ENCODE peak calls at places on chromosomes 7 and 10, in eight cellular contexts. U, P, M, G, I, O, J and X are unnamed samples.

GRCh38 chr7:151125835-151126481 is 39.7 kb downstream of the AGAP3 start:
- DNase-seq in U (no peak), P (peak), O (no peak), G (peak), M (no peak), J (no peak), I (no peak), X (no peak)

GRCh38 chr10:132054564-132054963 is 11.2 kb upstream of the JAKMIP3 start:
- DNase-seq in G (no peak), U (no peak), P (peak), O (no peak), J (no peak), I (no peak), M (peak), X (peak)

GRCh38 chr10:115653473-115653872 is 560.3 kb downstream of the ATRNL1 start:
- DNase-seq in U (no peak), G (no peak), O (no peak), I (no peak), M (no peak), P (no peak), J (no peak), X (no peak)

GRCh38 chr7:24898691-24899090 is 81.3 kb downstream of the OSBPL3 start:
- DNase-seq in M (no peak), G (no peak), U (peak), P (no peak), I (peak), J (no peak), O (no peak), X (no peak)

GRCh38 chr7:31688347-31688746 is 1.3 kb downstream of the PPP1R17 start:
- DNase-seq in I (no peak), G (no peak), O (no peak), P (no peak), M (no peak), U (no peak), J (no peak), X (no peak)

GRCh38 chr7:12244129-12244528 is 33.0 kb downstream of the TMEM106B start:
- DNase-seq in I (peak), U (peak), G (no peak), O (no peak), M (peak), P (no peak), J (no peak), X (no peak)

GRCh38 chr10:123614888-123615287 is 51.3 kb upstream of the GPR26 start:
- DNase-seq in G (no peak), I (peak), P (no peak), M (peak), U (peak), J (no peak), O (no peak), X (peak)

GRCh38 chr10:103470755-103471653 is 8.0 kb downstream of the CALHM3 start:
- DNase-seq in J (no peak), G (no peak), U (no peak), O (peak), I (no peak), P (peak), M (peak), X (no peak)

GRCh38 chr10:132463333-132464255 is 66.6 kb downstream of the PWWP2B start:
- DNase-seq in M (peak), J (no peak), P (peak), U (no peak), G (peak), O (no peak), I (no peak), X (no peak)

GRCh38 chr7:145293793-145294153 is 457.9 kb upstream of the TPK1 start:
- DNase-seq in U (no peak), J (no peak), G (no peak), I (no peak), M (no peak), O (no peak), P (no peak), X (no peak)

GRCh38 chr7:116218747-116219146 is 8.4 kb downstream of the TES start:
- DNase-seq in I (no peak), M (no peak), O (no peak), P (no peak), U (no peak), G (no peak), J (no peak), X (no peak)

GRCh38 chr7:117113871-117114270 is 160.6 kb downstream of the ST7 start:
- DNase-seq in J (no peak), O (no peak), G (no peak), P (no peak), U (no peak), M (no peak), I (no peak), X (no peak)

GRCh38 chr7:38840736-38841460 is 68.1 kb downstream of the VPS41 start:
- DNase-seq in U (peak), J (no peak), P (no peak), M (no peak), I (peak), O (no peak), G (no peak), X (no peak)

GRCh38 chr10:21526952-21527633 is 1.6 kb upstream of the SKIDA1 start:
- DNase-seq in I (peak), G (peak), P (peak), U (peak), O (no peak), J (peak), M (peak), X (no peak)

GRCh38 chr10:113554214-113554613 is 1.4 kb downstream of the HABP2 start:
- DNase-seq in I (no peak), M (no peak), O (no peak), G (no peak), J (no peak), P (no peak), U (no peak), X (no peak)

GRCh38 chr7:23396222-23396621 is 74.1 kb downstream of the IGF2BP3 start:
- DNase-seq in U (peak), J (no peak), P (no peak), M (no peak), G (no peak), O (no peak), I (peak), X (no peak)

GRCh38 chr7:72025381-72025960 is 386.7 kb downstream of the CALN1 start:
- DNase-seq in J (no peak), O (no peak), U (no peak), P (no peak), M (no peak), G (no peak), I (no peak), X (no peak)

DNA sequence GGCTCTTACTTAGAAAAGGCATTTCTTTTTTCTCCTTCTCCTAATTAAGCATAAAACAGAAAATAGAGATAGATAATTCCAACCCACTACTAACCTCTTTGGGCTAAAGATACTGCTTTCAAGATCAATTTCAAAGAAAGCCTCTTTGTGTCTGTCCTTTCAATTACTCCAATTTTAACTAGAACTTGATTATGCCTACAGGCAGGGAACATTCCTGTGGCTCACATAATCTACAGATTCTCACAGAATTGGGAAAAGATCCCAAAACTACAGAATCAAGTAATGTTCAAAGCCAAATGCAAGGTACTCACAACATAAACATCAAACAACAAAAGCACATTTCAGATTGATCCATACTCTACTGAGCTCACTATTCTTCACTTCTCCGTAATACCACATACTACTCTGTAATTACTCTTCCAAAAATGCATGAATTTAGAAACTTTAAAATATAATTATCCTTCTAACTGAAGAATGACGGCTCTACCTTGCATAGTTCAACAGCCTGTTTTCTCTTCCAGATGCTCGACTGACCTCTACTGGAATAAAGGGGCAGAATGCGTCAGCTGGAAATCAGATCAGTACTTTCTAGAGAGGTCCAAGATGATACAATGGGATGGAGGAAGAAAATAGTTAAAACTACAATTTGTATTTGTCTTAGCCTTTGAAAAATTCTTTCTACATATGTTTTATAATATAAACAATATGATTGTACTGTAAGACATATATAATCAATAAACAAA is 3.9 kb downstream of the MTERF1 start:
- DNase-seq in U (peak), O (no peak), P (no peak), J (no peak), G (no peak), I (no peak), M (no peak), X (no peak)
- TF ChIP-seq CTCF in U (peak), O (peak), P (no peak), J (no peak), G (no peak), I (peak), M (no peak), X (peak)

DNA sequence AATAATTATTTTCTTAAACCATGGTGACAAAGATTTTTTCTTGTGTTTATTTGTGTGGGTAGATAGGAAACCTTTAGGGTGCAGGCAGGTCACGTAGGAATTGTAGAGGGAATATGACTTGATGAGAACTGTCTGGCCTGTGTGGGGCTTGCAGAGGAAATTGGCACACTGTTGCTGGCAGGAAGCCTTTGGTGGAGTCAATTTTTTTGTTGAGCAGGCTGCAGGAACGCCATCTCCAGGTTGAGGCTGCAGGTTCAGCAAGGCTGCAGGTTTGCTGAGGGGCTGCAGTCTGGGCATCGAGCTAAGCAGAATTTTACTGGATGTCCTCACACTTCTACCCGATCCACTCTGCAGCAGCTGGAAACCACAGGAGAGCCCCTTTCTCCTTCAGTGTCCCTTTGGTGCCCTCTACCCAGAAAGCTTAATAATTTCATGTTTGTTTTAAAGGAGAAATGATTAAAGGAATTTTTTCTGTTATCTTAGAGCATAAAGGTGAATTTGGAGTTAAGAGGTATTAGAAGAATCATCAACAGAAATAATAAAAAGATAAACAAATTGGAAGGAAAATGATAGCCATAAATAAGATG is 37.0 kb downstream of the TBC1D12 start:
- DNase-seq in P (no peak), J (no peak), U (peak), M (no peak), O (no peak), G (no peak), I (no peak), X (no peak)
- TF ChIP-seq CTCF in P (no peak), J (no peak), U (peak), M (no peak), O (no peak), G (no peak), I (peak), X (no peak)

DNA sequence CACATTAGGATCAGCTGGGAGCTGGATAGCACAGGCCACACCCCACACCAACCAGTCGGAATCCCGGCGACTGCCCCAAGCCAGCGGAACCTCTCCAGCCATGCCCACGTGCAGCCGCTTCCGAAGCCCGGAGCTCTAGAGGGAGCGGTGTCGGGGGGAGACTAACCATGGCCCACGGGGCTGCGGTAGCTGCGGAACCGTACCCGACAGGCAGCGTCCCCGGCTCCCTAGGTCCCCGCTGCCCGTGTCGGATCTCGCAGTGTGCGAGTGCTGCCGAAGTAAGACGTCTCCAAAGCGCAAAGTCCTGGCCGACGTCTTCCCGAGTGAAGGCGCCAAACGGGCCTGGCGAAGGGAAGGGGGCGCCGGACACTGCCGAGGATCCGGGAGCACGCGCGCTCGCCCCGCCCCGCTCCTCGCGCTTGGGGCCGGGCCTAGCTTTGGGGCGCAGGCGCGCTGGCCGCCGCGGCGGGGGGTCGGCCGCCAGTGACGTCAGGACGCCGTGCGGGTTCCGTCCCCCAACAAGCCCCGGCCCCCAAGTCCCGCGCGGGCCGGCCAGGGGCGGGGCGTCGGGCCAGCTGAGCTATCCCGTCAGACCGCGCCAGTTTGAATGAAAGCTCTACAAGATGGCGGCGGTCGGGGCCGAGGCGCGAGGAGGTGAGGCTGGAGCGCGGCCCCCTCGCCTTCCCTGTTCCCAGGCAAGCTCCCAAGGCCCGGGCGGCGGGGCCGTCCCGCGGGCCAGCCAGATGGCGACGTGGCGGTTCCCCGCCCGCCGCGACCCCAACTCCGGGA is at the start of gene SUV39H2:
- DNase-seq in I (peak), J (peak), G (peak), P (peak), U (peak), O (peak), M (peak), X (peak)
- TF ChIP-seq CTCF in I (no peak), J (peak), G (no peak), P (no peak), U (peak), O (no peak), M (no peak), X (no peak)

GRCh38 chr7:157726764-157727163 is 390.0 kb downstream of the DNAJB6 start:
- DNase-seq in M (no peak), P (no peak), U (no peak), I (no peak), G (no peak), O (no peak), J (no peak), X (no peak)

GRCh38 chr7:157727964-157728615 is 391.3 kb downstream of the DNAJB6 start:
- DNase-seq in I (no peak), P (peak), J (no peak), U (no peak), M (no peak), O (no peak), G (no peak), X (no peak)

GRCh38 chr7:157734926-157735640 is 398.3 kb downstream of the DNAJB6 start:
- DNase-seq in P (peak), J (no peak), I (no peak), M (no peak), O (no peak), U (no peak), G (no peak), X (no peak)

GRCh38 chr7:157730614-157731013 is 393.8 kb downstream of the DNAJB6 start:
- DNase-seq in G (no peak), I (no peak), U (no peak), J (no peak), P (no peak), M (no peak), O (no peak), X (no peak)

DNA sequence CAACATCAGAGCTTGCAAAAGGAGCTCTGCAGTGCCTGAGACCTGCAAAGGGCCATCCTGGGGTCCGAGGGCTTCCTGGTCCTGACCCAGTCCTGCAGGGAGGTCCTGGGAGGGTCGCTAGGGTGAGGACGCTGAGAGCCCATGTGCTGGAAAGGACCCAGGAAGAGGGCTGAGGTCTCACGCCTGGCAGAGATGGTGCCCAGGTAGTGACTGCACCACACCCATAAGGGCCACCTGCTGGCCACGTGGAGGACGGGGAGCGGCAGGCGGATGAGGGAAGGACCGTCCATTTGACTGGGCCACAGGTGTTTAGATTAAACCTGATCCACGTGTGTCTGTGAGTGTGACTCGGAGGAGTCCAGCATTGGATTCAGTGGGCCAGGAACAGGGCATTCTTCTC is 392.8 kb downstream of the DNAJB6 start:
- DNase-seq in P (no peak), G (no peak), O (no peak), M (no peak), J (no peak), I (no peak), U (no peak), X (no peak)
- TF ChIP-seq CTCF in P (no peak), G (no peak), O (no peak), M (peak), J (no peak), I (no peak), U (no peak), X (no peak)

DNA sequence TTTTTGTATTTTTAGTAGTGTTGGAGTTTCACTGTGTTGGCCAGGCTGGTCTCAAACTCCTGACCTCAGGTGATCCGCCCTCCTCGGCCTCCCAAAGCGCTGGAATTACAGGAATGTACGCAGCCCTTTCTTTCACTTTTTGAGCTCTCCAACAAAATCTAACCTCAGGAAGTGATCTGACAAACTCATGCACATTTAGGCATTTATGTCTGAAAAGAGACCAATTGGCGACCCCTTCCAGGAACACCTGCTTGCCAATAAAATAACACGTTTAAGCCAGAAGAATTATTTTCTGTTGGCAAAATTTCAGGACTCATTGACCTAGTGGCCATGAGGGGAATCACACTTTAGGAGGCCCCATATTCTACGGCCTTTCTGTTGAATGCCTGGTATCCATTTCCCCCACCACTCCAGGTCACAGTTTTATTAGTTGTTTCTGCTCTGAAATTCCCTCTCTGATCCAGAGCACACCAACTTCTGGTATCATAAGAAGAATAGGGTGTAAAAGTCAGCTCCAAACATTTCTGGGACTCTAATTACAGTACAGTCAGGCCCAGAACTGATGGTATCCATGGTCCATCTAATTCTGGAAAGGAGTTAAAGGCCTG is 65.8 kb upstream of the FRMD4A start:
- DNase-seq in G (no peak), J (no peak), U (peak), O (no peak), P (no peak), I (peak), M (no peak), X (no peak)
- TF ChIP-seq CTCF in G (peak), J (no peak), U (peak), O (peak), P (no peak), I (peak), M (peak), X (peak)